ENCODE peak calls at places on chromosomes 16 and 17, in seven cellular contexts. G is IMR-90, T is kidney epithelial cell, X is Peyer's patch, L is activated B cell treated with CpG ODN at 0.5 μM for 24 hours, C is BJ, K is PC-9. S is an unnamed sample.

GRCh38 chr17:62802531-62803205 is 5.4 kb downstream of the MARCHF10 start:
- DNase-seq in G (no peak), T (no peak), X (no peak), L (no peak), C (no peak), K (no peak), S (no peak)

GRCh38 chr16:69330286-69331109 is at the start of gene PDF:
- DNase-seq in G (peak), T (peak), X (peak), L (peak), C (peak), K (peak), S (peak)

GRCh38 chr17:60356947-60357346 is 35.0 kb downstream of the USP32 start:
- DNase-seq in G (peak), T (no peak), X (no peak), L (no peak), C (no peak), K (no peak), S (no peak)

GRCh38 chr17:77308768-77309726 is 168.3 kb downstream of the SEC14L1 start:
- DNase-seq in G (peak), T (no peak), X (no peak), L (no peak), C (peak), K (no peak), S (no peak)

GRCh38 chr16:4785758-4786433 is 2.2 kb downstream of the SEPTIN12 start:
- DNase-seq in G (no peak), T (no peak), X (no peak), L (no peak), C (no peak), K (no peak), S (no peak)

GRCh38 chr16:88872650-88873331 is 6.3 kb upstream of the PABPN1L start:
- DNase-seq in G (no peak), T (no peak), X (no peak), L (no peak), C (no peak), K (no peak), S (no peak)

GRCh38 chr17:37432671-37433070 is 26.0 kb downstream of the TADA2A start:
- DNase-seq in G (no peak), T (no peak), X (no peak), L (no peak), C (no peak), K (no peak), S (no peak)

GRCh38 chr17:14318109-14318905 is 17.4 kb downstream of the HS3ST3B1 start:
- DNase-seq in G (no peak), T (no peak), X (no peak), L (no peak), C (no peak), K (no peak), S (no peak)

GRCh38 chr17:73747221-73748002 is 103.2 kb upstream of the SDK2 start:
- DNase-seq in G (no peak), T (no peak), X (no peak), L (no peak), C (no peak), K (no peak), S (no peak)

GRCh38 chr17:16352303-16352837 is 899 bp downstream of the CENPV start:
- DNase-seq in G (peak), T (no peak), X (peak), L (peak), C (no peak), K (no peak), S (peak)

GRCh38 chr16:58187092-58187491 is 10.8 kb downstream of the CSNK2A2 start:
- DNase-seq in G (no peak), T (no peak), X (no peak), L (no peak), C (no peak), K (no peak), S (no peak)

GRCh38 chr16:22353188-22353919 is 21.1 kb downstream of the CDR2 start:
- DNase-seq in G (peak), T (no peak), X (no peak), L (no peak), C (peak), K (no peak), S (no peak)

GRCh38 chr17:29131814-29132682 is 48.1 kb downstream of the MYO18A start:
- DNase-seq in G (peak), T (no peak), X (peak), L (no peak), C (peak), K (peak), S (no peak)

GRCh38 chr17:5941258-5941657 is 128.9 kb upstream of the WSCD1 start:
- DNase-seq in G (no peak), T (no peak), X (no peak), L (no peak), C (no peak), K (no peak), S (no peak)

GRCh38 chr16:11251525-11252481 is 4.2 kb downstream of the SOCS1 start:
- DNase-seq in G (peak), T (peak), X (no peak), L (no peak), C (no peak), K (no peak), S (no peak)

GRCh38 chr16:58499615-58500328 is at the start of gene NDRG4:
- DNase-seq in G (peak), T (peak), X (peak), L (no peak), C (peak), K (peak), S (no peak)

GRCh38 chr17:17021194-17021863 is 20.9 kb upstream of the MPRIP start:
- DNase-seq in G (no peak), T (no peak), X (no peak), L (no peak), C (no peak), K (peak), S (no peak)

GRCh38 chr17:80294653-80295052 is 34.0 kb downstream of the RNF213 start:
- DNase-seq in G (no peak), T (no peak), X (no peak), L (no peak), C (no peak), K (no peak), S (no peak)

GRCh38 chr17:4634981-4635380 is 6.5 kb downstream of the ALOX15 start:
- DNase-seq in G (no peak), T (no peak), X (no peak), L (no peak), C (no peak), K (no peak), S (no peak)

GRCh38 chr16:31712064-31712540 is 161.5 kb upstream of the ZNF267 start:
- DNase-seq in G (no peak), T (no peak), X (no peak), L (no peak), C (no peak), K (no peak), S (no peak)

DNA sequence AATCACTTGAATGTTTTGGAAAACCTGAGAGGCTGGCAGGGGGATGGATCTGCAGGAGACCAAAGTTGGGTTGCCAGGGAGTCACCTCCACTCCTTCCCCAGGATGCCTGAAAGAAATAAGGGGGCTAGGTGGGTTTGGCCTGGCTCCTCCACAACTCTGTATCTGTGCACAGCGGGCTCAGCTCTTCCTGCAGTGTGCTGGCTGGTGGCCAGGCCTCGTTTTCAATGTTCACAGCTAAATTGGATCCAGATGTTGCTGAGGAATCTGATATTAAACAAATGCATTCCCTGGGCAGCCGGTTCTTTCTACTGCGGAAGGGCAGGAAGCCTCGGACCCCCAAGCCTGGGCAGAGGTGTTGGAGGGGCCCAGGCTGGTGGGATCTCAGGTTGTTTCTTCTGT is 106.2 kb downstream of the N4BP1 start:
- DNase-seq in G (peak), T (no peak), X (no peak), L (no peak), C (no peak), K (no peak), S (no peak)
- TF ChIP-seq CTCF in G (no peak), T (no peak), X (no peak), L (no peak), C (no peak), K (no peak), S (no peak)

GRCh38 chr16:67349172-67349571 is 22.6 kb downstream of the LRRC36 start:
- DNase-seq in G (peak), T (no peak), X (no peak), L (no peak), C (no peak), K (no peak), S (no peak)
- TF ChIP-seq CTCF in G (peak), T (peak), X (peak), L (peak), C (peak), K (peak), S (peak)

GRCh38 chr17:49859991-49860953 is 12.4 kb upstream of the TAC4 start:
- DNase-seq in G (no peak), T (no peak), X (no peak), L (no peak), C (no peak), K (no peak), S (no peak)
- TF ChIP-seq CTCF in G (peak), T (peak), X (no peak), L (no peak), C (no peak), K (peak), S (peak)

GRCh38 chr16:66695474-66695934 is 1.0 kb downstream of the CMTM4 start:
- DNase-seq in G (no peak), T (no peak), X (no peak), L (no peak), C (no peak), K (no peak), S (no peak)

GRCh38 chr16:66698046-66698445 is 1.5 kb upstream of the CMTM4 start:
- DNase-seq in G (no peak), T (no peak), X (no peak), L (no peak), C (no peak), K (no peak), S (no peak)

GRCh38 chr16:66695935-66696668 is 441 bp downstream of the CMTM4 start:
- DNase-seq in G (no peak), T (no peak), X (peak), L (peak), C (no peak), K (peak), S (peak)

GRCh38 chr16:66699898-66700297 is 3.4 kb upstream of the CMTM4 start:
- DNase-seq in G (no peak), T (no peak), X (no peak), L (no peak), C (no peak), K (no peak), S (no peak)

DNA sequence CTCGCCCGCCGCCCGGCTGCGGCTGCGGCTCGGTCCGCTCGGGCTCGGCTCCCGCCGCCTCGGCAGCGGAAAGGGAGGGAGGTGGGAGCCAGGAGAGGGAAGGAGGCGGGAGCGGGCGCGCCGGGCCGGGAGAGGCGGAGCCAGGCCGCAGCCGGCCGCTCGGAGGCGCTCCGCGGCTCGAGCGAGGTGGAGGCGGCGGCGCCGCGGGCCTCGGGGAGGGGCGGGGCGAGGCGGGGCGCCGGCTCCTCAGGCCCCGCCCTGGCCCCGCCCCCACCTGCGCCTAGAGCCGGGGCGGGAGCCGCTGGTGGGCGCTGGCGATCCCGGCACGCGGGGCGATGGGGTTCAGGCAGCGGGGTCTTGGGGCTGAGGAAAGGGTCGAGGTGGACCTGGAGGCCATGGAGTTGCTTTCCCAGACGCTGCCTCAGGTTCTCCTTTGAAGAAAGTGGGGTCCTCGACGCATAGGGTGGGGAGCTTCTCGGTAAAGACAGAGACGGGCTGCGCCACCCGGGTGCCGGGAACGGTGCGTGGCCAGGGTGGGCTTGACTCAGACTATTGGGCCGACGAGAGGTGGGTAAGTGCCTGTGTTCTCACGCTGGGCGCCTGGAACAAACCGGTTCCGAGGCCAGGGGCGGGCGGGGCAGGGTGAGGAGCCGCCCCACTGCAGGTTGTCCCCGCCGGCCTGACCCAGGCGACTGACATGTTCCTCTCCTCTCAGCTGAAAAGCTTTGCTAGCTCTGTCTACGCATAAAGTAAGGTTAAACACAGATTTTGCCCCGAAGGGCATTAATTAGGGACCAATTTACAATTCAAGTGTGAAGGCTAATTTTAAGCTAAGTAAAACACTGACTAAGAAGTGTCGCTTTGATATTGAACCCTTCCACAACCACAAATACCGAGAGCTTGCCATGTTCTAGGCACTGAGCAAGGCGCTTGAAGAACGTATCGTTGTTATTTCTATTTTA is at the start of gene CMTM4:
- DNase-seq in G (peak), T (no peak), X (peak), L (peak), C (peak), K (peak), S (peak)
- TF ChIP-seq CTCF in G (peak), T (peak), X (peak), L (no peak), C (peak), K (no peak), S (peak)

DNA sequence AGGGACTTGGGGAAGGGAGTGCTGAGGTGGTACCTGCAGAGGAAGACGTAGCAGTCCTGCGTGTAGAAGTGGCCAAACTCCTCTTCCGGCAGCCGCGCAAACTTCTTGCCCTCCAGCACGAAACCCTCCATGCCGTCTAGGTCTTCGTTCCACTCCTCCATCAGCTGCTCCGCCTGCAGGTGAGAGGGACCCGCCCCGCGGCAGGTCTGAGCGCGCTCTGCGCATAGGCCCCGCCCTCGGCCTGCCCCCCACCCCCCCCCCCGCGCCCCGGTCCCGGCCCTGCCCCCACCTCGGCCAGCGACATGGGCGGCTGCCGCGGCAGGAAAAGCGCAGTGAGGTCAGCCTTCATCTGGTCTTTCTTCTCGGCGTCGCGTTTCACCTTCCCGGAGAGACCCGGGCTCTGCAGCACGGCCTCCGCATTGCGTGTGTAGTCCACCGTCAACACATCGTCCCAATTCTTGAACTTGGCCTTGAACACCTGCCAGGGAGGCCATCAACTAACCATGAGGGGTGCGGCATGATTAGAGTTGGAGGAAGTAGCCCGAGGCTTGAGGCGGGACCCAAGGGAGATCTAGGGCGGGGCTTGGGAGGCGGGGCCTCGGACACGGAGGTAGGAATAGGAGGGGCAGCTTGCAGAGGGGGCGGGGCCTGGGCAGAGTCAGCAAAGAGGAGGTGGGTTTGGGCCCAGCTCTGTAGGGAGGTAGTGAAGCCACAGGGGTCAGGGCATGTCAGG is 11.5 kb downstream of the FLII start:
- DNase-seq in G (peak), T (no peak), X (peak), L (peak), C (no peak), K (peak), S (no peak)
- TF ChIP-seq CTCF in G (no peak), T (no peak), X (no peak), L (no peak), C (no peak), K (no peak), S (no peak)

DNA sequence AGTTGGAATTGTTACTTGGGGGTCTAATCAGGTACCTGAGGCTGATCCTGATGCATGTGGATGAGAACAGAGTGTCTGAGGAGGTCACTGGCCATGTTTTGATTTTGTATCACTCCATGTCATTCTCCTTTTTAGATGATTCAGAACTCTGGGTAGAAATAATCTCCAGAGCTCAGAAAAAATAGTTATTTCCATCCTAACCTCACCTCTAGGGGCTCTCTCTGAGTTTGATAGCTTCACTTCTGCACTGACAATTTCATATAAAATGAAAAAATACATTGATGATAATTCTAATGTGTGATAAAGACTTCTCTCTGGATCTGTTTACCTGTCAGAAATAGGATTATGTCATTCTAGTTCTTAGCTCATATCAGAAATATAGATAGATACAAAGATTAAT is 6.2 kb upstream of the KRT12 start:
- DNase-seq in G (no peak), T (no peak), X (no peak), L (no peak), C (no peak), K (no peak), S (no peak)
- TF ChIP-seq CTCF in G (no peak), T (peak), X (no peak), L (no peak), C (peak), K (no peak), S (no peak)

GRCh38 chr17:8631554-8631877 is 991 bp upstream of the MYH10 start:
- DNase-seq in G (peak), T (no peak), X (no peak), L (no peak), C (no peak), K (no peak), S (no peak)

GRCh38 chr17:8628609-8629169 is 1.8 kb downstream of the MYH10 start:
- DNase-seq in G (no peak), T (no peak), X (no peak), L (no peak), C (no peak), K (no peak), S (no peak)

GRCh38 chr17:8629371-8630226 is 926 bp downstream of the MYH10 start:
- DNase-seq in G (no peak), T (no peak), X (peak), L (peak), C (no peak), K (no peak), S (peak)

GRCh38 chr17:8630802-8631553 is 453 bp upstream of the MYH10 start:
- DNase-seq in G (peak), T (peak), X (peak), L (peak), C (peak), K (peak), S (peak)

GRCh38 chr17:8630227-8630801 is at the start of gene MYH10:
- DNase-seq in G (no peak), T (no peak), X (peak), L (no peak), C (no peak), K (no peak), S (no peak)
- TF ChIP-seq CTCF in G (peak), T (peak), X (no peak), L (no peak), C (peak), K (no peak), S (no peak)

GRCh38 chr17:50906443-50906842 is 40.3 kb upstream of the TOB1 start:
- DNase-seq in G (no peak), T (no peak), X (no peak), L (no peak), C (no peak), K (no peak), S (no peak)
- TF ChIP-seq CTCF in G (no peak), T (no peak), X (no peak), L (no peak), C (no peak), K (no peak), S (no peak)

DNA sequence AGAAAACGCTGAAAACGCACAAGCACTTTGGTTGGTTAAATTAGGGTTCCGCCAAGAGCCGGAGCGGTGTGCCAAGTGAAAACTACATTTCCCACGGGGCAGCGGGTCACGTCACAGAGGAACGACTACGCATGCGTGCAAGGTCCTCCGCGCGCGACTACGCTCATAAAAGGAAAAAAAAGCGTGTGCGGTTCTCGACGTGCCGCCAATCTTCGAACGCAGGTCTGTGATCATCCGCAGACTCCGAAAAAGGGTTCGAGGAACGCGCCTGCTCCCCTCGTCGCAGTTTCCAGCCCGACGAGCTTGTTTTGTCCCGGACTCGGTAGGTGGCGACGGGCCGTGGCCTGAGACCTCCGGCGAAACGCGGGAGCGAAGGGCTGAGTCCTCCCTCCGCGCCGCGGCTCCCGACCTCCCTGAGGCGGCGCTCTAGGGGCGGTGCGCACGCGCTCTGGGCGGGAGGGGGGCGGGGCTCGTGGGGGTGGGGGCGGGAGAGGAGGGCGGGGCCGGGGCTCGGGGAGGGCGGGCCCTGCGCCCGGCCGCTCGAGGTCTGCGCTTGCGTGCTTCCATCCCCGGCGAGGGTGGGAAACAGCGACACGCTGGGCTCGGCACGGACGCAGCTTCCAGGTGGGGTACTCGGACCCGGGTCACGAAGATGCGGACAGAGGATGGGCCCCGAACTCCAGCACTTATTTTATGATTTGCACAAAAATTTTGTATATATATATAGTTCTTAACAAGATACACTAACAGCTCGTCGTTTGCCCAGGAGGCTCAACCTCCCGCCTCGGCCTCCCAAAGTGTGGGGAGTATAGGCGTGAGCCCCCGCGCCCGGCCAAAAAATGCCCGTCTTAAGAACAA is at the start of gene SGF29:
- DNase-seq in G (peak), T (peak), X (peak), L (peak), C (peak), K (peak), S (peak)
- TF ChIP-seq CTCF in G (peak), T (peak), X (peak), L (no peak), C (peak), K (peak), S (peak)

GRCh38 chr17:32192379-32192778 is 50.1 kb downstream of the RHOT1 start:
- DNase-seq in G (peak), T (no peak), X (no peak), L (no peak), C (no peak), K (no peak), S (no peak)
- TF ChIP-seq CTCF in G (no peak), T (no peak), X (no peak), L (no peak), C (no peak), K (no peak), S (no peak)